ENCODE peak calls at places on chromosome 1, in nine cellular contexts. A, K, N, H, E, B, G, S and T are unnamed samples.

GRCh38 chr1:5889901-5890300 is 102.3 kb downstream of the NPHP4 start:
- DNase-seq in N (no peak), G (no peak), K (no peak), B (no peak), S (no peak), H (no peak), A (no peak), E (no peak), T (no peak)

GRCh38 chr1:231216515-231216914 is 24.5 kb upstream of the GNPAT start:
- DNase-seq in S (peak), G (no peak), B (no peak), H (no peak), A (no peak), E (no peak), N (no peak), K (no peak), T (no peak)

GRCh38 chr1:156823210-156823790 is 6.7 kb upstream of the SH2D2A start:
- DNase-seq in B (peak), S (no peak), N (no peak), K (no peak), E (no peak), A (no peak), G (no peak), H (no peak), T (no peak)

GRCh38 chr1:234326493-234327366 is 46.5 kb upstream of the COA6 start:
- DNase-seq in A (peak), H (peak), E (peak), K (peak), N (peak), B (peak), G (peak), S (peak), T (peak)

GRCh38 chr1:117821782-117822447 is 107.5 kb downstream of the GDAP2 start:
- DNase-seq in S (peak), H (no peak), N (no peak), E (peak), G (no peak), A (no peak), B (no peak), K (no peak), T (no peak)

GRCh38 chr1:77182083-77182482 is 37.1 kb downstream of the PIGK start:
- DNase-seq in H (no peak), A (no peak), B (no peak), K (no peak), G (no peak), S (no peak), E (no peak), N (no peak), T (no peak)

GRCh38 chr1:167223144-167224103 is 2.7 kb downstream of the POU2F1 start:
- DNase-seq in K (peak), N (no peak), A (no peak), G (no peak), S (no peak), H (no peak), E (no peak), B (no peak), T (no peak)

GRCh38 chr1:81259620-81260411 is 540.9 kb upstream of the ADGRL2 start:
- DNase-seq in A (no peak), B (no peak), K (no peak), S (no peak), N (no peak), E (no peak), H (no peak), G (no peak), T (no peak)

GRCh38 chr1:203556047-203556851 is 62.3 kb downstream of the OPTC start:
- DNase-seq in A (peak), N (no peak), K (no peak), E (no peak), B (no peak), S (no peak), G (no peak), H (no peak), T (peak)

GRCh38 chr1:55318111-55318817 is 103.1 kb upstream of the USP24 start:
- DNase-seq in K (no peak), E (no peak), H (no peak), B (no peak), N (peak), G (no peak), A (no peak), S (no peak), T (no peak)

GRCh38 chr1:100874433-100874832 is 20.2 kb downstream of the EXTL2 start:
- DNase-seq in E (no peak), H (no peak), S (no peak), K (no peak), N (no peak), B (no peak), G (no peak), A (no peak), T (no peak)

GRCh38 chr1:73100216-73100615 is 817.9 kb upstream of the NEGR1 start:
- DNase-seq in B (no peak), H (no peak), E (no peak), K (no peak), N (no peak), G (no peak), A (no peak), S (no peak), T (no peak)

GRCh38 chr1:234538930-234539649 is 60.1 kb upstream of the TARBP1 start:
- DNase-seq in H (no peak), N (no peak), A (peak), G (no peak), K (no peak), E (no peak), B (no peak), S (no peak), T (peak)

GRCh38 chr1:241603626-241604337 is 36.4 kb downstream of the CHML start:
- DNase-seq in E (no peak), G (no peak), K (no peak), A (no peak), S (no peak), B (no peak), N (no peak), H (no peak), T (peak)

GRCh38 chr1:10308001-10308400 is 90.9 kb upstream of the PGD start:
- DNase-seq in B (no peak), A (no peak), K (no peak), S (peak), G (peak), E (no peak), H (peak), N (no peak), T (no peak)

GRCh38 chr1:182786223-182787001 is 3.2 kb upstream of the NPL start:
- DNase-seq in B (peak), K (peak), N (peak), E (no peak), A (peak), G (peak), S (peak), H (peak), T (peak)

GRCh38 chr1:234533975-234534876 is 55.2 kb upstream of the TARBP1 start:
- DNase-seq in G (no peak), H (no peak), S (no peak), N (no peak), B (peak), A (peak), E (no peak), K (peak), T (peak)

GRCh38 chr1:234728740-234729139 is 118.8 kb upstream of the IRF2BP2 start:
- DNase-seq in S (no peak), B (no peak), H (no peak), K (no peak), E (no peak), G (no peak), N (no peak), A (no peak), T (no peak)

GRCh38 chr1:205704891-205705290 is 24.6 kb upstream of the SLC45A3 start:
- DNase-seq in A (no peak), S (no peak), H (no peak), E (no peak), K (no peak), N (no peak), G (no peak), B (no peak), T (no peak)

GRCh38 chr1:94580367-94581115 is 39.0 kb upstream of the F3 start:
- DNase-seq in N (no peak), B (no peak), H (no peak), K (no peak), S (no peak), E (no peak), G (no peak), A (no peak), T (no peak)

GRCh38 chr1:29119365-29119929 is 4.3 kb downstream of the TMEM200B start:
- DNase-seq in E (no peak), H (no peak), A (no peak), G (no peak), K (no peak), B (no peak), S (no peak), N (no peak), T (no peak)

GRCh38 chr1:224668991-224669390 is 52.9 kb downstream of the CNIH3 start:
- DNase-seq in S (no peak), B (no peak), E (no peak), H (no peak), N (no peak), K (no peak), G (no peak), A (no peak), T (no peak)

GRCh38 chr1:57158660-57159059 is 192.8 kb upstream of the C8B start:
- DNase-seq in A (no peak), N (no peak), B (no peak), H (no peak), E (no peak), K (no peak), G (no peak), S (no peak), T (no peak)

GRCh38 chr1:237953238-237953637 is 62.5 kb upstream of the ZP4 start:
- DNase-seq in A (no peak), G (no peak), B (no peak), S (no peak), H (no peak), E (no peak), N (no peak), K (no peak), T (peak)

GRCh38 chr1:222767152-222767571 is 30.2 kb downstream of the FAM177B start:
- DNase-seq in N (no peak), S (no peak), G (no peak), B (no peak), H (no peak), E (no peak), A (no peak), K (no peak), T (no peak)

GRCh38 chr1:237570530-237570929 is 320.2 kb downstream of the ZP4 start:
- DNase-seq in N (no peak), K (no peak), E (no peak), A (no peak), H (no peak), G (no peak), B (no peak), S (no peak), T (no peak)

GRCh38 chr1:233010164-233010563 is 59.8 kb downstream of the NTPCR start:
- DNase-seq in G (no peak), E (no peak), N (no peak), A (no peak), S (no peak), K (no peak), H (no peak), B (no peak), T (no peak)

GRCh38 chr1:36207339-36207738 is 16.9 kb upstream of the THRAP3 start:
- DNase-seq in A (peak), N (no peak), K (peak), H (no peak), S (peak), E (no peak), B (peak), G (no peak), T (peak)

GRCh38 chr1:92301021-92301420 is 2.2 kb downstream of the RPAP2 start:
- DNase-seq in B (no peak), G (no peak), K (no peak), S (no peak), N (no peak), A (no peak), E (no peak), H (no peak), T (no peak)

GRCh38 chr1:93522721-93523120 is 74.8 kb downstream of the FNBP1L start:
- DNase-seq in S (no peak), K (no peak), H (no peak), N (no peak), A (no peak), G (no peak), B (no peak), E (no peak), T (no peak)

GRCh38 chr1:8259498-8260290 is 58.2 kb upstream of the SLC45A1 start:
- DNase-seq in K (peak), S (no peak), A (no peak), N (no peak), G (no peak), H (no peak), B (peak), E (no peak), T (no peak)

GRCh38 chr1:116910379-116911165 is 856 bp downstream of the PTGFRN start:
- DNase-seq in N (peak), G (peak), A (peak), B (peak), S (no peak), H (no peak), K (no peak), E (no peak), T (peak)

GRCh38 chr1:100622037-100622436 is 84.1 kb downstream of the GPR88 start:
- DNase-seq in E (peak), G (no peak), K (peak), H (no peak), S (no peak), A (no peak), B (no peak), N (no peak), T (no peak)

GRCh38 chr1:38046333-38046883 is at the start of gene POU3F1:
- DNase-seq in K (no peak), G (no peak), B (no peak), N (no peak), S (no peak), H (no peak), E (no peak), A (peak), T (no peak)

GRCh38 chr1:151713044-151713443 is 3.6 kb downstream of the CELF3 start:
- DNase-seq in H (no peak), B (no peak), E (no peak), S (no peak), K (no peak), N (no peak), A (no peak), G (no peak), T (no peak)

GRCh38 chr1:58460469-58460868 is 86.1 kb downstream of the OMA1 start:
- DNase-seq in K (no peak), A (no peak), G (no peak), H (no peak), B (no peak), E (no peak), S (no peak), N (no peak), T (no peak)

GRCh38 chr1:14529436-14529835 is 69.0 kb upstream of the KAZN start:
- DNase-seq in H (no peak), S (no peak), B (no peak), K (no peak), E (no peak), A (no peak), G (no peak), N (no peak), T (no peak)

GRCh38 chr1:61053281-61053711 is 29.1 kb upstream of the NFIA start:
- DNase-seq in K (peak), S (no peak), E (no peak), G (no peak), H (no peak), N (no peak), B (no peak), A (no peak), T (no peak)

GRCh38 chr1:116569776-116570357 is 959 bp downstream of the CD58 start:
- DNase-seq in H (peak), E (no peak), A (peak), N (peak), K (no peak), G (peak), S (no peak), B (peak), T (peak)

GRCh38 chr1:207941664-207942063 is 30.7 kb upstream of the CD34 start:
- DNase-seq in A (peak), N (no peak), G (no peak), S (no peak), B (peak), E (no peak), K (peak), H (no peak), T (peak)